ENCODE peak calls at places on chromosomes 2 and 18, in eight cellular contexts. Q is GM23248; P is NCI-H1092 treated with DMSO at 0.1 percent for 48 hours; L is activated T-cell treated with anti-CD3 and anti-CD28 coated beads, Interleukin-2, amount 50 U/mL, for 72 hours; D is HEK293T; G is LoVo; U is NCI-H2081 treated with DMSO at 0.1 percent for 48 hours; N is M059J. B is an unnamed sample.
A peak's percentile ranks its signal among the peaks of the same experiment; 100 is the strongest.

GRCh38 chr2:209091026-209091425 is 332.8 kb upstream of the MAP2 start:
- DNase-seq in Q (no peak), P (no peak), L (no peak), D (no peak), G (no peak), U (no peak), N (no peak), B (no peak)

GRCh38 chr2:238167344-238167715 is 8.6 kb downstream of the ERFE start:
- DNase-seq in Q (no peak), P (no peak), L (no peak), D (no peak), G (no peak), U (no peak), N (no peak), B (no peak)

GRCh38 chr2:207796585-207797350 is 27.1 kb upstream of the FZD5 start:
- DNase-seq in Q (no peak), P (peak; percentile 87), L (no peak), D (peak; percentile 34), G (no peak), U (peak; percentile 60), N (no peak), B (no peak)

GRCh38 chr2:192148620-192149321 is 46.0 kb downstream of the TMEFF2 start:
- DNase-seq in Q (peak; percentile 68), P (no peak), L (no peak), D (no peak), G (no peak), U (no peak), N (peak; percentile 65), B (no peak)

GRCh38 chr2:9800975-9801723 is 42.1 kb upstream of the TAF1B start:
- DNase-seq in Q (peak; percentile 89), P (no peak), L (peak; percentile 48), D (no peak), G (peak; percentile 20), U (no peak), N (peak; percentile 69), B (peak; percentile 73)

GRCh38 chr2:159807183-159808037 is 9.4 kb upstream of the CD302 start:
- DNase-seq in Q (peak; percentile 71), P (peak; percentile 15), L (no peak), D (peak; percentile 63), G (peak; percentile 38), U (no peak), N (peak; percentile 62), B (peak; percentile 41)

GRCh38 chr18:36284268-36284667 is 13.2 kb upstream of the FHOD3 start:
- DNase-seq in Q (no peak), P (no peak), L (no peak), D (no peak), G (no peak), U (no peak), N (no peak), B (no peak)

GRCh38 chr18:38368886-38369285 is 803.3 kb upstream of the CELF4 start:
- DNase-seq in Q (no peak), P (no peak), L (no peak), D (no peak), G (no peak), U (no peak), N (peak; percentile 62), B (no peak)

GRCh38 chr2:20615466-20616241 is 35.2 kb downstream of the HS1BP3 start:
- DNase-seq in Q (no peak), P (no peak), L (no peak), D (no peak), G (no peak), U (no peak), N (no peak), B (no peak)

GRCh38 chr2:56753182-56753581 is 569.4 kb downstream of the CCDC85A start:
- DNase-seq in Q (no peak), P (no peak), L (no peak), D (no peak), G (no peak), U (no peak), N (no peak), B (no peak)

GRCh38 chr2:100831831-100832230 is 11.9 kb downstream of the NPAS2 start:
- DNase-seq in Q (peak; percentile 19), P (no peak), L (no peak), D (no peak), G (no peak), U (no peak), N (no peak), B (no peak)

GRCh38 chr2:73260338-73260984 is 23.8 kb downstream of the FBXO41 start:
- DNase-seq in Q (peak; percentile 63), P (no peak), L (peak; percentile 14), D (peak; percentile 75), G (no peak), U (no peak), N (peak; percentile 52), B (peak; percentile 41)

GRCh38 chr2:10016001-10016801 is 27.1 kb upstream of the KLF11 start:
- DNase-seq in Q (no peak), P (no peak), L (no peak), D (no peak), G (no peak), U (no peak), N (no peak), B (no peak)

GRCh38 chr2:207163815-207164747 is 1.7 kb downstream of the KLF7 start:
- DNase-seq in Q (peak; percentile 63), P (peak; percentile 10), L (peak; percentile 16), D (no peak), G (no peak), U (no peak), N (peak; percentile 68), B (peak; percentile 34)

GRCh38 chr2:56182420-56182819 is 1.4 kb upstream of the CCDC85A start:
- DNase-seq in Q (no peak), P (no peak), L (no peak), D (no peak), G (no peak), U (no peak), N (peak; percentile 31), B (no peak)

GRCh38 chr2:114688241-114688640 is 245.8 kb downstream of the DPP10 start:
- DNase-seq in Q (no peak), P (no peak), L (no peak), D (no peak), G (no peak), U (no peak), N (no peak), B (no peak)

GRCh38 chr2:168234407-168235085 is 12.8 kb downstream of the STK39 start:
- DNase-seq in Q (peak; percentile 13), P (no peak), L (no peak), D (no peak), G (no peak), U (no peak), N (no peak), B (no peak)

GRCh38 chr18:10751711-10752110 is 225.9 kb downstream of the NAPG start:
- DNase-seq in Q (no peak), P (no peak), L (no peak), D (no peak), G (no peak), U (no peak), N (no peak), B (no peak)

GRCh38 chr2:619964-620363 is 57.2 kb downstream of the TMEM18 start:
- DNase-seq in Q (no peak), P (no peak), L (no peak), D (no peak), G (no peak), U (no peak), N (no peak), B (no peak)